ENCODE peak calls at places on chromosomes 7 and 10, in nine cellular contexts. G, S, H, M, N, E, A, Q and W are unnamed samples. For H3K27me3, the result is how much of the 10 kb centered on the place peaks cover.

GRCh38 chr7:55415173-55415778 is 50.1 kb downstream of the LANCL2 start:
- DNase-seq in H (peak), A (no peak), E (peak), S (peak), M (peak), G (peak), Q (peak), N (peak), W (peak)

GRCh38 chr10:112213098-112213823 is 29.7 kb upstream of the GPAM start:
- DNase-seq in M (no peak), N (no peak), Q (no peak), S (no peak), A (no peak), E (no peak), G (no peak), H (no peak), W (no peak)

GRCh38 chr7:435518-436366 is 83.9 kb downstream of the PDGFA start:
- DNase-seq in S (no peak), Q (no peak), A (no peak), G (peak), M (no peak), N (peak), H (no peak), E (peak), W (no peak)

GRCh38 chr7:2379161-2379560 is 24.2 kb upstream of the CHST12 start:
- DNase-seq in Q (no peak), G (no peak), M (no peak), E (no peak), N (no peak), S (no peak), H (no peak), A (no peak), W (no peak)

GRCh38 chr7:15764986-15765385 is 78.5 kb upstream of the MEOX2 start:
- DNase-seq in Q (no peak), M (no peak), H (no peak), S (no peak), N (no peak), G (no peak), E (no peak), A (no peak), W (no peak)

GRCh38 chr7:70849580-70850235 is 282.2 kb upstream of the GALNT17 start:
- DNase-seq in G (no peak), N (no peak), H (no peak), S (no peak), M (no peak), A (no peak), E (no peak), Q (peak), W (no peak)

GRCh38 chr7:73971315-73971700 is 56.7 kb upstream of the ELN start:
- DNase-seq in S (no peak), M (no peak), Q (no peak), E (no peak), N (no peak), A (no peak), H (no peak), G (peak), W (no peak)

GRCh38 chr7:104627516-104627915 is 299.1 kb downstream of the LHFPL3 start:
- DNase-seq in S (no peak), G (no peak), H (no peak), A (no peak), E (peak), M (no peak), N (no peak), Q (peak), W (no peak)

GRCh38 chr10:8969853-8970252 is 915.4 kb downstream of the GATA3 start:
- DNase-seq in G (no peak), N (no peak), H (no peak), S (no peak), A (no peak), M (no peak), E (no peak), Q (no peak), W (no peak)

GRCh38 chr7:5289345-5289744 is 6.6 kb downstream of the SLC29A4 start:
- DNase-seq in Q (no peak), H (no peak), E (no peak), G (no peak), A (no peak), S (no peak), N (no peak), M (no peak), W (peak)
- H3K27me3 ChIP-seq in Q (under half), H (under half), E (under half), G (under half), A (under half), S (under half), N (under half), M (under half), W (under half)

GRCh38 chr7:90648834-90649233 is 52.7 kb downstream of the CDK14 start:
- DNase-seq in Q (no peak), M (no peak), N (no peak), A (no peak), S (no peak), E (no peak), G (no peak), H (no peak), W (no peak)

GRCh38 chr7:90645784-90646183 is 49.7 kb downstream of the CDK14 start:
- DNase-seq in H (no peak), S (no peak), A (no peak), N (no peak), G (no peak), E (no peak), Q (no peak), M (no peak), W (no peak)

GRCh38 chr7:90648107-90648506 is 52.0 kb downstream of the CDK14 start:
- DNase-seq in H (no peak), G (no peak), E (no peak), S (no peak), A (no peak), N (no peak), Q (no peak), M (no peak), W (no peak)

DNA sequence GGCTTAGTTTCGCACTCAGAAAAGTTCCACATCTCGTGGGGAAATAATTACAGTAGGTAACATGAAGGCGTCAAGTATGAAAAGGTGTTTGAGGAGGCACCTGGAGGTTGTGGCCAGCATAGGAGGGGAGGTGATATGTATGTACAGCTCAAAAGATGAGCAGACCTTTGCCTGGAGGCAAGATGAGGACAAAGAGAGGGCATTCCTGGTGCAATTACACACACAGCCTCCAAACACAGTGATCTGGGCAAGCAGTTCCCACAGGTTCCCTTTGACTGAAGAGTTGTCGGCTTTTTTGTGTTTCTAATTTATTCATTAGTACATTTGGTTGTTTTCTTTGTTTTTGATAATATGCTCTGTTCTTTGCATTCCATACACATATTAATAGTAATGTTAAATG is 46.9 kb downstream of the CDK14 start:
- DNase-seq in G (no peak), Q (peak), A (no peak), N (no peak), S (no peak), H (no peak), E (no peak), M (no peak), W (peak)
- H3K4me3 ChIP-seq in G (no peak), Q (no peak), A (no peak), N (no peak), S (no peak), H (no peak), E (no peak), M (no peak), W (no peak)

DNA sequence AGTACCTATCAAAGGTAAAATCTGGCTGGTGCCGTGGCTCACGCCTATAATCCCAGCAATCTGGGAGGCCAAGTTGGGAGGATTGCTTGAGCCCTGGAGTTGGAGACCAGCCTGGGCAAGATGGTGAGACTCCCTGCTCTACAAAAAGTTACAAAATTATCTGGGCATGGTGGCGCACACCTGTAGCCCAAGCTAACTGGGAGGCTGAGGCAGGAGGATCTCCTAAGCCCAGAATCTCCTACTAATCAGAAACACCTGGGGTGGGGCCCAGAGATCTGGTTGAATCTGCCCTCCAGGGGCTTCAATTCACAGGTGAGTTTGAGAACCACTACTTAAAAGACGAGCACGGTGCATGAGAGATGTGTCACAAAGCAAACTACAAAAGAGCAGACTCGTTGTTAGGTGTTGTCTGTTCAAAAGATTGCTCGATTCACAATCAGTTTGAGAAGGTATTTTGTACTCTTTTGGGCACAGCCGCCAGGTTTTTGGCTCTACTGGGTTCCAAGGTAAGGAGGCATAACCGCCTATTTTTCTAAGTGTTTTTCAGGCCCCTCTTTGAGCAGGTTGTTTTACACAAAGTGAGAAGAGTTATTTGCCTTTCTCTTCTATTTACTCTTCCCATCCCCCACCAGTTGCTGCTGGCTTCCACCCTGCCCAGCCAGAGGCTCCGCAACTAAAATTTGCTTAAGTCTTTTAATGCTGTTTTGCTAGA is 2.3 kb downstream of the PLA2G12B start:
- DNase-seq in H (no peak), G (no peak), A (no peak), Q (peak), S (no peak), N (no peak), E (no peak), M (no peak), W (no peak)
- H3K27me3 ChIP-seq in H (under half), G (under half), A (under half), Q (under half), S (under half), N (under half), E (under half), M (under half), W (under half)

GRCh38 chr7:83970081-83970480 is 224.5 kb downstream of the SEMA3A start:
- DNase-seq in H (no peak), A (no peak), G (no peak), M (no peak), S (no peak), N (no peak), Q (no peak), E (no peak), W (no peak)
- H3K4me3 ChIP-seq in H (no peak), A (no peak), G (no peak), M (no peak), S (no peak), N (no peak), Q (no peak), E (no peak), W (no peak)

GRCh38 chr10:125169279-125169678 is 8.9 kb upstream of the CTBP2 start:
- DNase-seq in A (no peak), S (no peak), Q (no peak), G (no peak), E (no peak), M (no peak), N (no peak), H (peak), W (no peak)

GRCh38 chr10:125165584-125166340 is 5.4 kb upstream of the CTBP2 start:
- DNase-seq in A (no peak), G (peak), M (no peak), H (peak), N (no peak), E (no peak), S (no peak), Q (no peak), W (no peak)

GRCh38 chr10:125164421-125164820 is 4.1 kb upstream of the CTBP2 start:
- DNase-seq in N (no peak), A (no peak), E (no peak), Q (no peak), H (peak), S (no peak), G (no peak), M (no peak), W (no peak)

GRCh38 chr10:125163803-125164202 is 3.4 kb upstream of the CTBP2 start:
- DNase-seq in S (no peak), H (peak), G (no peak), A (no peak), Q (no peak), N (no peak), M (no peak), E (no peak), W (no peak)

GRCh38 chr10:125166658-125167057 is 6.3 kb upstream of the CTBP2 start:
- DNase-seq in H (peak), A (no peak), S (no peak), E (no peak), M (no peak), G (peak), Q (no peak), N (no peak), W (no peak)
- H3K27me3 ChIP-seq in H (under half), A (under half), S (under half), E (under half), M (under half), G (under half), Q (under half), N (under half), W (under half)

DNA sequence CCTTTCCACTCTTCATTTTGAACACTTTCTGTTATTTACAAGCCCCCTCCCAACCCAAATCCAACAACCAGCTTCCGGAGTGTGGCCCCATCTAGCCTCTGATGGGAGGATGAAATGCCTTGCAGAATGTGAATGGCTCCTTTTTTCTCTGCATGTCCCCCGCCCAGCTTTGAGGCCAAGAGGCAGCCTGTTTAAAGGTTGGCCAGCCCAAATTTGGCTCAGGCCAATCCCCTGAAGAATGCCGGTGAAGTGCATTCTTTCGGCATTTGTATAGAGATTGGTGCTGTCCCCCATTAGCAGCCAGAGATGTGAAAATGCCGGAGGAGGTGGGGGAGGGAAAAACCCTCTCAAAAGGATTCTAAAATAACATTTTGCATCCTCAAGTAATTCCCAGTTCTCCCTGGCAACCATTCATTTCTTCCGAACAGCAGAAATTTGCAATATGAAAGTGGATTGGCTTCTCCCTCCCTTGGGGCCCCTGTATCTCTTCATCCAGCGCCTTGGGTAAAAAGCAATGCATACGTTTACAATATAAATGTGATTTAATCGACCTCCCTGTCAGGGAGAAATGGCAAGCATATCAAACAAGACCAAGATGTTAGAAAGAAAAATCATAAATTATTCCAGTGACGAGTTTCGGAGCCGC is 323.5 kb downstream of the RPS24 start:
- DNase-seq in N (no peak), G (no peak), S (no peak), A (no peak), M (no peak), E (no peak), H (no peak), Q (peak), W (peak)
- H3K4me3 ChIP-seq in N (no peak), G (no peak), S (no peak), A (no peak), M (no peak), E (no peak), H (no peak), Q (no peak), W (no peak)

DNA sequence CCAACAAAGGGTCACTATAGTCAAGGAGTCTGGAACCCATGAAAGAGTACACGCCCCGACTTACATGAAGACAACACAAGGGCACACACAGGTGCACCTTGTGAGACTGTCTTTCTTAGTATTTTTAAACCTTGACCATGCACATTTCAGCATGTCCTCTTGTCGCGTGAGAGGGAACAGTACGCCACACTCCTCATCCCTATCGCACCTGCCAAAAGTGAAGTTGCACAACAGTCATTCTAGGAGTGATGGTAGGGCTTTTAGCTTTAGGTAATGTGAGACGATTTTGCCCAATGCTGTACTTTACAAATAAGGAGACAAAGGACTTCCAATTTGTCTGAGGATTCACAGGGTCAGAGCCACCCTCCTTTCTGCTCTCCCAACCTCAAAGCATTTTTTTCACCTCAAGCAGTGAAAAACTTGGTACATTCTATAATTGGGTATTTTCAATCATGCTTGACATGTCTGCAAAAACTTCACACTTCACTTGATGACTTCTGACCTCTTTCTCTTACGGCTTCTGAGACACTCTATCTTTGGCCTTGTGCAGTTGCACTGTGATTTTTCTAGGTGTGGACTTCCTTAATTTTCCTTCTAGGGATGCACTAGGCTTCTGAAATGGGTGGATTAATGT is 173.9 kb upstream of the GRB10 start:
- DNase-seq in G (no peak), A (no peak), S (no peak), M (no peak), Q (no peak), N (no peak), E (no peak), H (no peak), W (no peak)
- H3K27me3 ChIP-seq in G (under half), A (under half), S (under half), M (under half), Q (half or more), N (under half), E (under half), H (under half), W (under half)

DNA sequence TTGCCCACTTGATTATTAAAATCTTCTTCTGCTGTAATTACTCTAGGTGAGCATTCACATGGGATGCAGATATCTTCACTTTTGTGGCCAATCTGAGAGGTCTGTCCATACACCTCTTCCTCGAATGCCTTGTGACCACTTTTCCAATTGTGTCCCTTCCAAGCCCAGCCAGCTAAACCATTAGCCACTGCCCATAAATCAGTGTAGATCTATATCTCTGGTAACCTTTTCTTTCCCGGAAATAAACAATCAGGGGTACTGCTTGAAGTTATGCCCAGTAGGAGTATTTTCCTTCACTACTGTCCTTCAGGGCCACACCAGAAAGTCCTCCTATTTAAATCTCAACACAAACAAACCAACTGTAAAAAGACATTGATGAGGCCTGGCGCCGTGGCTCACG is 104.6 kb upstream of the KCNMA1 start:
- DNase-seq in A (no peak), E (no peak), G (no peak), S (no peak), Q (no peak), M (no peak), N (no peak), H (no peak), W (no peak)
- H3K4me3 ChIP-seq in A (no peak), E (no peak), G (no peak), S (no peak), Q (no peak), M (no peak), N (no peak), H (no peak), W (no peak)

GRCh38 chr7:36546331-36546730 is 156.7 kb downstream of the ANLN start:
- DNase-seq in A (no peak), Q (no peak), H (no peak), M (no peak), E (no peak), S (no peak), N (no peak), G (no peak), W (no peak)

GRCh38 chr7:36547361-36547760 is 157.7 kb downstream of the ANLN start:
- DNase-seq in E (no peak), M (no peak), A (no peak), G (no peak), H (no peak), S (no peak), Q (no peak), N (no peak), W (no peak)

GRCh38 chr7:36549003-36549402 is 159.3 kb downstream of the ANLN start:
- DNase-seq in Q (no peak), H (no peak), A (no peak), M (no peak), E (no peak), S (no peak), N (no peak), G (no peak), W (no peak)

GRCh38 chr7:36545291-36545690 is 155.6 kb downstream of the ANLN start:
- DNase-seq in N (no peak), G (no peak), E (no peak), A (no peak), Q (no peak), S (no peak), M (no peak), H (no peak), W (no peak)
- H3K27me3 ChIP-seq in N (under half), G (under half), E (under half), A (under half), Q (under half), S (under half), M (under half), H (under half), W (under half)